ENCODE peak calls at places on chromosome 3, in ten cellular contexts. One of them, this sample, is unnamed.

GRCh38 chr3:51669241-51670052 is 1.6 kb upstream of the TEX264 start:
- DNase-seq in fibroblast of mammary gland: peak
- DNase-seq in MM.1S: peak
- DNase-seq in astrocyte: peak
- DNase-seq in pancreas: peak
- DNase-seq in heart right ventricle: peak
- DNase-seq in heart left ventricle: peak
- DNase-seq in PC-9: peak
- DNase-seq in psoas muscle: peak
- DNase-seq in OCI-LY7: peak
- DNase-seq in this sample: peak

GRCh38 chr3:30282052-30282708 is 324.2 kb upstream of the TGFBR2 start:
- DNase-seq in heart left ventricle: no peak
- DNase-seq in fibroblast of mammary gland: peak
- DNase-seq in OCI-LY7: no peak
- DNase-seq in astrocyte: peak
- DNase-seq in heart right ventricle: no peak
- DNase-seq in PC-9: no peak
- DNase-seq in MM.1S: no peak
- DNase-seq in pancreas: no peak
- DNase-seq in psoas muscle: no peak
- DNase-seq in this sample: no peak

GRCh38 chr3:132343018-132343612 is 25.9 kb downstream of the ACP3 start:
- DNase-seq in pancreas: peak
- DNase-seq in psoas muscle: no peak
- DNase-seq in MM.1S: peak
- DNase-seq in heart left ventricle: no peak
- DNase-seq in PC-9: peak
- DNase-seq in OCI-LY7: peak
- DNase-seq in heart right ventricle: no peak
- DNase-seq in fibroblast of mammary gland: peak
- DNase-seq in astrocyte: peak
- DNase-seq in this sample: peak

GRCh38 chr3:123159926-123160635 is 41.7 kb upstream of the SEC22A start:
- DNase-seq in OCI-LY7: no peak
- DNase-seq in pancreas: no peak
- DNase-seq in heart left ventricle: no peak
- DNase-seq in psoas muscle: no peak
- DNase-seq in fibroblast of mammary gland: peak
- DNase-seq in PC-9: no peak
- DNase-seq in astrocyte: peak
- DNase-seq in MM.1S: no peak
- DNase-seq in heart right ventricle: no peak
- DNase-seq in this sample: no peak

GRCh38 chr3:116005404-116005803 is 382.1 kb downstream of the GAP43 start:
- DNase-seq in astrocyte: peak
- DNase-seq in MM.1S: no peak
- DNase-seq in PC-9: no peak
- DNase-seq in heart right ventricle: peak
- DNase-seq in psoas muscle: peak
- DNase-seq in fibroblast of mammary gland: peak
- DNase-seq in pancreas: peak
- DNase-seq in heart left ventricle: peak
- DNase-seq in OCI-LY7: no peak
- DNase-seq in this sample: no peak

GRCh38 chr3:85785766-85786165 is 827.0 kb downstream of the CADM2 start:
- DNase-seq in OCI-LY7: no peak
- DNase-seq in astrocyte: no peak
- DNase-seq in heart left ventricle: no peak
- DNase-seq in psoas muscle: no peak
- DNase-seq in fibroblast of mammary gland: peak
- DNase-seq in PC-9: no peak
- DNase-seq in heart right ventricle: no peak
- DNase-seq in MM.1S: no peak
- DNase-seq in pancreas: no peak
- DNase-seq in this sample: no peak

GRCh38 chr3:2540115-2540514 is 441.4 kb downstream of the CNTN4 start:
- DNase-seq in psoas muscle: no peak
- DNase-seq in fibroblast of mammary gland: no peak
- DNase-seq in OCI-LY7: no peak
- DNase-seq in PC-9: no peak
- DNase-seq in astrocyte: no peak
- DNase-seq in heart right ventricle: no peak
- DNase-seq in MM.1S: no peak
- DNase-seq in pancreas: no peak
- DNase-seq in heart left ventricle: no peak
- DNase-seq in this sample: no peak

GRCh38 chr3:115986555-115987207 is 363.4 kb downstream of the GAP43 start:
- DNase-seq in heart right ventricle: no peak
- DNase-seq in astrocyte: peak
- DNase-seq in fibroblast of mammary gland: peak
- DNase-seq in PC-9: peak
- DNase-seq in OCI-LY7: no peak
- DNase-seq in pancreas: no peak
- DNase-seq in MM.1S: no peak
- DNase-seq in psoas muscle: no peak
- DNase-seq in heart left ventricle: no peak
- DNase-seq in this sample: peak

GRCh38 chr3:118468801-118469200 is 565.8 kb downstream of the IGSF11 start:
- DNase-seq in fibroblast of mammary gland: no peak
- DNase-seq in heart right ventricle: no peak
- DNase-seq in PC-9: no peak
- DNase-seq in heart left ventricle: no peak
- DNase-seq in astrocyte: no peak
- DNase-seq in psoas muscle: no peak
- DNase-seq in pancreas: no peak
- DNase-seq in MM.1S: no peak
- DNase-seq in OCI-LY7: no peak
- DNase-seq in this sample: no peak

GRCh38 chr3:130894130-130894872 is 417 bp downstream of the ATP2C1 start:
- DNase-seq in OCI-LY7: peak
- DNase-seq in heart right ventricle: peak
- DNase-seq in astrocyte: peak
- DNase-seq in pancreas: peak
- DNase-seq in MM.1S: peak
- DNase-seq in psoas muscle: peak
- DNase-seq in fibroblast of mammary gland: no peak
- DNase-seq in PC-9: no peak
- DNase-seq in heart left ventricle: peak
- DNase-seq in this sample: peak

GRCh38 chr3:31167666-31168065 is 273.2 kb upstream of the GADL1 start:
- DNase-seq in pancreas: no peak
- DNase-seq in heart left ventricle: no peak
- DNase-seq in fibroblast of mammary gland: peak
- DNase-seq in PC-9: no peak
- DNase-seq in OCI-LY7: no peak
- DNase-seq in astrocyte: peak
- DNase-seq in psoas muscle: no peak
- DNase-seq in heart right ventricle: no peak
- DNase-seq in MM.1S: no peak
- DNase-seq in this sample: no peak

GRCh38 chr3:39657775-39658174 is 151.6 kb upstream of the MYRIP start:
- DNase-seq in heart right ventricle: no peak
- DNase-seq in heart left ventricle: no peak
- DNase-seq in fibroblast of mammary gland: no peak
- DNase-seq in OCI-LY7: no peak
- DNase-seq in astrocyte: no peak
- DNase-seq in MM.1S: no peak
- DNase-seq in psoas muscle: no peak
- DNase-seq in pancreas: no peak
- DNase-seq in PC-9: no peak
- DNase-seq in this sample: no peak

GRCh38 chr3:194654443-194654842 is 17.5 kb downstream of the LSG1 start:
- DNase-seq in astrocyte: no peak
- DNase-seq in MM.1S: no peak
- DNase-seq in heart right ventricle: no peak
- DNase-seq in psoas muscle: no peak
- DNase-seq in pancreas: no peak
- DNase-seq in OCI-LY7: no peak
- DNase-seq in fibroblast of mammary gland: no peak
- DNase-seq in heart left ventricle: no peak
- DNase-seq in PC-9: no peak
- DNase-seq in this sample: peak
- H3K4me3 ChIP-seq in astrocyte: no peak
- H3K4me3 ChIP-seq in MM.1S: no peak
- H3K4me3 ChIP-seq in heart right ventricle: no peak
- H3K4me3 ChIP-seq in psoas muscle: no peak
- H3K4me3 ChIP-seq in pancreas: no peak
- H3K4me3 ChIP-seq in OCI-LY7: no peak
- H3K4me3 ChIP-seq in fibroblast of mammary gland: no peak
- H3K4me3 ChIP-seq in heart left ventricle: no peak
- H3K4me3 ChIP-seq in PC-9: no peak
- H3K4me3 ChIP-seq in this sample: no peak

DNA sequence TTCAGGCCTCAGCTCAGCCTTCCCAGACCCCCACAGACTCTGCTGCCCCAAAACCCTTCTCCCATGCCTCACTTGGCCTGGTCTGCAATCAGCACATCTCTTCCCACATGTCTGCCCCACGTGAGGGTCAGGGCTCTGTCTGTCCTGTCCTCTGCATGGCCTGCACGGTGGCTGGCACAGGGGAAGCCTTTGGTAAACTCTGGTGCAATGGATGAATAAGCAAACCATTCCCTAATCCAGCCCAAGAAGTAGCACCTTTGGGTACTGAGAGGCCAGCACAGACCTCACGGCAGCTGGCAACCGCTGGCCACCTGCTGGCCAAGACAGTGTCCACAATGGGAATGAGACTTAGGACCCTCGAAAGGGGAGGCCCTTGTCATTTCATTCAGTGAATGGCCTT is 27.7 kb downstream of the ABTB1 start:
- DNase-seq in heart left ventricle: peak
- DNase-seq in heart right ventricle: no peak
- DNase-seq in PC-9: no peak
- DNase-seq in astrocyte: no peak
- DNase-seq in OCI-LY7: no peak
- DNase-seq in MM.1S: no peak
- DNase-seq in fibroblast of mammary gland: no peak
- DNase-seq in pancreas: no peak
- DNase-seq in psoas muscle: no peak
- DNase-seq in this sample: no peak
- TF ChIP-seq CTCF in heart left ventricle: no peak
- TF ChIP-seq CTCF in heart right ventricle: no peak
- TF ChIP-seq CTCF in PC-9: no peak
- TF ChIP-seq CTCF in astrocyte: no peak
- TF ChIP-seq CTCF in OCI-LY7: no peak
- TF ChIP-seq CTCF in MM.1S: no peak
- TF ChIP-seq CTCF in fibroblast of mammary gland: no peak
- TF ChIP-seq CTCF in pancreas: no peak
- TF ChIP-seq CTCF in psoas muscle: no peak
- TF ChIP-seq CTCF in this sample: no peak

GRCh38 chr3:12630292-12630691 is 33.6 kb downstream of the RAF1 start:
- DNase-seq in OCI-LY7: no peak
- DNase-seq in psoas muscle: no peak
- DNase-seq in fibroblast of mammary gland: no peak
- DNase-seq in pancreas: no peak
- DNase-seq in heart left ventricle: no peak
- DNase-seq in astrocyte: no peak
- DNase-seq in PC-9: no peak
- DNase-seq in heart right ventricle: no peak
- DNase-seq in MM.1S: no peak
- DNase-seq in this sample: no peak

GRCh38 chr3:12629560-12629959 is 34.4 kb downstream of the RAF1 start:
- DNase-seq in pancreas: peak
- DNase-seq in MM.1S: no peak
- DNase-seq in OCI-LY7: no peak
- DNase-seq in psoas muscle: no peak
- DNase-seq in heart left ventricle: peak
- DNase-seq in fibroblast of mammary gland: peak
- DNase-seq in heart right ventricle: peak
- DNase-seq in PC-9: no peak
- DNase-seq in astrocyte: peak
- DNase-seq in this sample: no peak

GRCh38 chr3:12628813-12629212 is 35.1 kb downstream of the RAF1 start:
- DNase-seq in OCI-LY7: no peak
- DNase-seq in pancreas: no peak
- DNase-seq in psoas muscle: no peak
- DNase-seq in MM.1S: no peak
- DNase-seq in heart left ventricle: no peak
- DNase-seq in astrocyte: no peak
- DNase-seq in PC-9: no peak
- DNase-seq in heart right ventricle: no peak
- DNase-seq in fibroblast of mammary gland: no peak
- DNase-seq in this sample: no peak

GRCh38 chr3:12624056-12624455 is 39.9 kb downstream of the RAF1 start:
- DNase-seq in PC-9: no peak
- DNase-seq in MM.1S: no peak
- DNase-seq in astrocyte: no peak
- DNase-seq in psoas muscle: no peak
- DNase-seq in heart right ventricle: no peak
- DNase-seq in pancreas: no peak
- DNase-seq in fibroblast of mammary gland: no peak
- DNase-seq in OCI-LY7: no peak
- DNase-seq in heart left ventricle: no peak
- DNase-seq in this sample: no peak

DNA sequence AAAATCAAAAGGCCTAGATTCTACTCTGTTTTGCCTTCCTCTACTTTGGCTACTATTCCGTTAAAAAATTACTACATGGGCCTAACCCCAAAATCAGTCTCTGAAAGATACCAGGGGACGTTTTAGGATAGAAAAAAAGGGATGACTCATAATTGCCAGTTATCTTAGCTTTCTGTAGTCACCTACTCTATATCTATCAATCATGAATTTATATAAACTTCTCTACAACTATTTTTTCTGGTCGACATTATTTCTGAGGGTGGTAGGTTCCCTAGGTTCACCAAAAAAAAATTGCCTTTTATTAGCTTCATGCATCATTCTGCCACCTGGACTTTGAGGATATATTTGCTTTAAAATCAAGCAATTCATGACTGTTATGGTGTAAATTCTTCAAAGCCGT is 36.5 kb downstream of the RAF1 start:
- DNase-seq in psoas muscle: no peak
- DNase-seq in pancreas: no peak
- DNase-seq in OCI-LY7: no peak
- DNase-seq in MM.1S: no peak
- DNase-seq in fibroblast of mammary gland: no peak
- DNase-seq in astrocyte: no peak
- DNase-seq in heart left ventricle: no peak
- DNase-seq in heart right ventricle: no peak
- DNase-seq in PC-9: no peak
- DNase-seq in this sample: no peak
- H3K4me3 ChIP-seq in psoas muscle: no peak
- H3K4me3 ChIP-seq in pancreas: no peak
- H3K4me3 ChIP-seq in OCI-LY7: no peak
- H3K4me3 ChIP-seq in MM.1S: no peak
- H3K4me3 ChIP-seq in fibroblast of mammary gland: no peak
- H3K4me3 ChIP-seq in astrocyte: no peak
- H3K4me3 ChIP-seq in heart left ventricle: no peak
- H3K4me3 ChIP-seq in heart right ventricle: no peak
- H3K4me3 ChIP-seq in PC-9: no peak
- H3K4me3 ChIP-seq in this sample: no peak

DNA sequence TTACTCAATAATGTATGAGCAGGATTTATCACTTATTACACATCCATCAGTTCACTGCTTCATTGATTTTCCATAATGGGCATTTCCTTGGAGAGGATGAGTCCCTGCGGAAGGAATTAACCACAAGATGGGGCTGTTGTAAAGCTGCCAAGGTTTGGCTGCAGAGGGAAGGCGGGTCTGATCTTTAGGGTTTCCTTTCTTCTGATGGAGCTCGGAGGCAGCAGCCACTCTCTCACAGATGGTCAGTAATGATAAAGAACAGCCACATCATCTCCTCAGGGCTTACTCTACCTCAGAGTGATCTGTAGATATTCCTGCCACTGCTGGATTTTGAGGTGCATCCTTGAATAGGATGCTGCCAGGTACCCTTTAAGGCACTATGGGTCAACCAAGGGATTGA is 115.2 kb downstream of the USP13 start:
- DNase-seq in PC-9: no peak
- DNase-seq in OCI-LY7: no peak
- DNase-seq in heart left ventricle: no peak
- DNase-seq in astrocyte: peak
- DNase-seq in heart right ventricle: no peak
- DNase-seq in fibroblast of mammary gland: peak
- DNase-seq in MM.1S: no peak
- DNase-seq in pancreas: no peak
- DNase-seq in psoas muscle: no peak
- DNase-seq in this sample: no peak
- TF ChIP-seq CTCF in PC-9: peak
- TF ChIP-seq CTCF in OCI-LY7: peak
- TF ChIP-seq CTCF in heart left ventricle: peak
- TF ChIP-seq CTCF in astrocyte: peak
- TF ChIP-seq CTCF in heart right ventricle: no peak
- TF ChIP-seq CTCF in fibroblast of mammary gland: peak
- TF ChIP-seq CTCF in MM.1S: peak
- TF ChIP-seq CTCF in pancreas: no peak
- TF ChIP-seq CTCF in psoas muscle: peak
- TF ChIP-seq CTCF in this sample: no peak

This sample was measured in GM12865.